ENCODE peak calls at places on chromosomes 12 and 14, in nine cellular contexts. One of them, this sample, is unnamed.

GRCh38 chr12:105343836-105344235 is 13.3 kb downstream of the C12orf75 start:
- DNase-seq in fibroblast of the aortic adventitia: no peak
- DNase-seq in heart right ventricle: no peak
- DNase-seq in IMR-90: no peak
- DNase-seq in heart left ventricle: no peak
- DNase-seq in tibial artery: no peak
- DNase-seq in HL-60: no peak
- DNase-seq in CD8-positive, alpha-beta T cell: no peak
- DNase-seq in PC-9: no peak
- DNase-seq in this sample: no peak

GRCh38 chr12:50398931-50399330 is 1.8 kb upstream of the LARP4 start:
- DNase-seq in heart left ventricle: no peak
- DNase-seq in fibroblast of the aortic adventitia: no peak
- DNase-seq in heart right ventricle: no peak
- DNase-seq in tibial artery: no peak
- DNase-seq in CD8-positive, alpha-beta T cell: no peak
- DNase-seq in IMR-90: no peak
- DNase-seq in PC-9: no peak
- DNase-seq in HL-60: no peak
- DNase-seq in this sample: no peak

GRCh38 chr12:112382866-112383265 is 635 bp upstream of the HECTD4 start:
- DNase-seq in heart right ventricle: no peak
- DNase-seq in HL-60: no peak
- DNase-seq in IMR-90: no peak
- DNase-seq in PC-9: no peak
- DNase-seq in tibial artery: no peak
- DNase-seq in heart left ventricle: no peak
- DNase-seq in fibroblast of the aortic adventitia: no peak
- DNase-seq in CD8-positive, alpha-beta T cell: no peak
- DNase-seq in this sample: no peak

GRCh38 chr12:67910360-67911292 is 78.6 kb upstream of the IFNG-AS1 start:
- DNase-seq in tibial artery: no peak
- DNase-seq in HL-60: no peak
- DNase-seq in CD8-positive, alpha-beta T cell: no peak
- DNase-seq in IMR-90: peak; percentile 95
- DNase-seq in heart left ventricle: peak; percentile 44
- DNase-seq in PC-9: peak; percentile 87
- DNase-seq in heart right ventricle: peak; percentile 10
- DNase-seq in fibroblast of the aortic adventitia: peak; percentile 91
- DNase-seq in this sample: peak; percentile 91

GRCh38 chr14:34231626-34232025 is 230.4 kb downstream of the SPTSSA start:
- DNase-seq in fibroblast of the aortic adventitia: no peak
- DNase-seq in heart right ventricle: peak; percentile 16
- DNase-seq in IMR-90: no peak
- DNase-seq in tibial artery: no peak
- DNase-seq in heart left ventricle: peak; percentile 48
- DNase-seq in HL-60: no peak
- DNase-seq in CD8-positive, alpha-beta T cell: no peak
- DNase-seq in PC-9: no peak
- DNase-seq in this sample: no peak

GRCh38 chr12:103780093-103780440 is 61.0 kb downstream of the NT5DC3 start:
- DNase-seq in IMR-90: peak; percentile 46
- DNase-seq in heart left ventricle: no peak
- DNase-seq in HL-60: no peak
- DNase-seq in heart right ventricle: no peak
- DNase-seq in CD8-positive, alpha-beta T cell: no peak
- DNase-seq in fibroblast of the aortic adventitia: no peak
- DNase-seq in PC-9: peak; percentile 70
- DNase-seq in tibial artery: no peak
- DNase-seq in this sample: peak; percentile 41

GRCh38 chr14:74105381-74105780 is 20.6 kb downstream of the LIN52 start:
- DNase-seq in IMR-90: no peak
- DNase-seq in HL-60: no peak
- DNase-seq in heart right ventricle: no peak
- DNase-seq in CD8-positive, alpha-beta T cell: no peak
- DNase-seq in PC-9: no peak
- DNase-seq in heart left ventricle: no peak
- DNase-seq in fibroblast of the aortic adventitia: no peak
- DNase-seq in tibial artery: no peak
- DNase-seq in this sample: no peak

GRCh38 chr12:124737772-124738635 is 125.7 kb downstream of the SCARB1 start:
- DNase-seq in IMR-90: peak; percentile 41
- DNase-seq in CD8-positive, alpha-beta T cell: no peak
- DNase-seq in PC-9: no peak
- DNase-seq in tibial artery: peak; percentile 64
- DNase-seq in fibroblast of the aortic adventitia: no peak
- DNase-seq in heart left ventricle: peak; percentile 10
- DNase-seq in HL-60: no peak
- DNase-seq in heart right ventricle: no peak
- DNase-seq in this sample: no peak

GRCh38 chr14:96091941-96092411 is 52.8 kb downstream of the C14orf132 start:
- DNase-seq in IMR-90: no peak
- DNase-seq in heart left ventricle: no peak
- DNase-seq in PC-9: no peak
- DNase-seq in fibroblast of the aortic adventitia: peak; percentile 43
- DNase-seq in HL-60: no peak
- DNase-seq in tibial artery: peak; percentile 59
- DNase-seq in CD8-positive, alpha-beta T cell: no peak
- DNase-seq in heart right ventricle: peak; percentile 46
- DNase-seq in this sample: peak; percentile 36

GRCh38 chr12:646303-647038 is 16.8 kb downstream of the NINJ2 start:
- DNase-seq in tibial artery: peak; percentile 85
- DNase-seq in fibroblast of the aortic adventitia: peak; percentile 81
- DNase-seq in heart left ventricle: peak; percentile 84
- DNase-seq in heart right ventricle: peak; percentile 88
- DNase-seq in IMR-90: no peak
- DNase-seq in CD8-positive, alpha-beta T cell: no peak
- DNase-seq in HL-60: no peak
- DNase-seq in PC-9: no peak
- DNase-seq in this sample: no peak

GRCh38 chr12:1638167-1638566 is 9.1 kb downstream of the WNT5B start:
- DNase-seq in HL-60: no peak
- DNase-seq in heart right ventricle: no peak
- DNase-seq in heart left ventricle: no peak
- DNase-seq in PC-9: no peak
- DNase-seq in tibial artery: no peak
- DNase-seq in IMR-90: no peak
- DNase-seq in CD8-positive, alpha-beta T cell: no peak
- DNase-seq in fibroblast of the aortic adventitia: no peak
- DNase-seq in this sample: no peak

GRCh38 chr12:57522887-57523705 is 472 bp downstream of the MBD6 start:
- DNase-seq in heart left ventricle: peak; percentile 77
- DNase-seq in HL-60: peak; percentile 84
- DNase-seq in tibial artery: peak; percentile 85
- DNase-seq in CD8-positive, alpha-beta T cell: peak; percentile 46
- DNase-seq in heart right ventricle: peak; percentile 77
- DNase-seq in IMR-90: peak; percentile 49
- DNase-seq in PC-9: no peak
- DNase-seq in fibroblast of the aortic adventitia: peak; percentile 58
- DNase-seq in this sample: peak; percentile 65

GRCh38 chr14:37901978-37902377 is 305.7 kb upstream of the SSTR1 start:
- DNase-seq in PC-9: no peak
- DNase-seq in fibroblast of the aortic adventitia: peak; percentile 17
- DNase-seq in heart left ventricle: peak; percentile 72
- DNase-seq in CD8-positive, alpha-beta T cell: no peak
- DNase-seq in HL-60: no peak
- DNase-seq in IMR-90: peak; percentile 65
- DNase-seq in tibial artery: no peak
- DNase-seq in heart right ventricle: peak; percentile 66
- DNase-seq in this sample: peak; percentile 89

GRCh38 chr12:11607313-11608081 is 42.0 kb upstream of the ETV6 start:
- DNase-seq in IMR-90: peak; percentile 65
- DNase-seq in PC-9: peak; percentile 60
- DNase-seq in heart left ventricle: no peak
- DNase-seq in heart right ventricle: no peak
- DNase-seq in HL-60: no peak
- DNase-seq in fibroblast of the aortic adventitia: peak; percentile 66
- DNase-seq in tibial artery: no peak
- DNase-seq in CD8-positive, alpha-beta T cell: no peak
- DNase-seq in this sample: peak; percentile 38

GRCh38 chr12:110661337-110661972 is 27.5 kb downstream of the HVCN1 start:
- DNase-seq in heart left ventricle: peak; percentile 43
- DNase-seq in CD8-positive, alpha-beta T cell: peak; percentile 56
- DNase-seq in IMR-90: no peak
- DNase-seq in tibial artery: peak; percentile 71
- DNase-seq in heart right ventricle: peak; percentile 18
- DNase-seq in HL-60: peak; percentile 49
- DNase-seq in PC-9: no peak
- DNase-seq in fibroblast of the aortic adventitia: no peak
- DNase-seq in this sample: no peak

GRCh38 chr14:95265106-95266094 is 54.3 kb downstream of the CLMN start:
- DNase-seq in tibial artery: no peak
- DNase-seq in heart left ventricle: no peak
- DNase-seq in heart right ventricle: no peak
- DNase-seq in CD8-positive, alpha-beta T cell: no peak
- DNase-seq in IMR-90: peak; percentile 93
- DNase-seq in HL-60: peak; percentile 65
- DNase-seq in PC-9: peak; percentile 99
- DNase-seq in fibroblast of the aortic adventitia: peak; percentile 87
- DNase-seq in this sample: peak; percentile 89

GRCh38 chr14:51006781-51007211 is 62.5 kb upstream of the PYGL start:
- DNase-seq in IMR-90: peak; percentile 58
- DNase-seq in heart right ventricle: peak; percentile 22
- DNase-seq in tibial artery: peak; percentile 71
- DNase-seq in CD8-positive, alpha-beta T cell: no peak
- DNase-seq in PC-9: no peak
- DNase-seq in heart left ventricle: no peak
- DNase-seq in HL-60: peak; percentile 54
- DNase-seq in fibroblast of the aortic adventitia: peak; percentile 75
- DNase-seq in this sample: peak; percentile 92

GRCh38 chr14:102209224-102209966 is 69.7 kb downstream of the WDR20 start:
- DNase-seq in heart left ventricle: no peak
- DNase-seq in CD8-positive, alpha-beta T cell: no peak
- DNase-seq in fibroblast of the aortic adventitia: no peak
- DNase-seq in HL-60: no peak
- DNase-seq in tibial artery: peak; percentile 50
- DNase-seq in IMR-90: peak; percentile 28
- DNase-seq in heart right ventricle: no peak
- DNase-seq in PC-9: no peak
- DNase-seq in this sample: peak; percentile 34
- TF ChIP-seq CTCF in heart left ventricle: peak; percentile 7
- TF ChIP-seq CTCF in CD8-positive, alpha-beta T cell: no peak
- TF ChIP-seq CTCF in fibroblast of the aortic adventitia: no peak
- TF ChIP-seq CTCF in HL-60: no peak
- TF ChIP-seq CTCF in tibial artery: no peak
- TF ChIP-seq CTCF in IMR-90: peak; percentile 22
- TF ChIP-seq CTCF in heart right ventricle: no peak
- TF ChIP-seq CTCF in PC-9: peak; percentile 57
- TF ChIP-seq CTCF in this sample: peak; percentile 33

GRCh38 chr12:128450810-128451209 is 183.8 kb downstream of the TMEM132C start:
- DNase-seq in heart left ventricle: no peak
- DNase-seq in HL-60: no peak
- DNase-seq in fibroblast of the aortic adventitia: no peak
- DNase-seq in PC-9: no peak
- DNase-seq in heart right ventricle: no peak
- DNase-seq in tibial artery: no peak
- DNase-seq in CD8-positive, alpha-beta T cell: no peak
- DNase-seq in IMR-90: no peak
- DNase-seq in this sample: no peak
- TF ChIP-seq CTCF in heart left ventricle: no peak
- TF ChIP-seq CTCF in HL-60: no peak
- TF ChIP-seq CTCF in fibroblast of the aortic adventitia: no peak
- TF ChIP-seq CTCF in PC-9: no peak
- TF ChIP-seq CTCF in heart right ventricle: no peak
- TF ChIP-seq CTCF in tibial artery: no peak
- TF ChIP-seq CTCF in CD8-positive, alpha-beta T cell: no peak
- TF ChIP-seq CTCF in IMR-90: no peak
- TF ChIP-seq CTCF in this sample: no peak

DNA sequence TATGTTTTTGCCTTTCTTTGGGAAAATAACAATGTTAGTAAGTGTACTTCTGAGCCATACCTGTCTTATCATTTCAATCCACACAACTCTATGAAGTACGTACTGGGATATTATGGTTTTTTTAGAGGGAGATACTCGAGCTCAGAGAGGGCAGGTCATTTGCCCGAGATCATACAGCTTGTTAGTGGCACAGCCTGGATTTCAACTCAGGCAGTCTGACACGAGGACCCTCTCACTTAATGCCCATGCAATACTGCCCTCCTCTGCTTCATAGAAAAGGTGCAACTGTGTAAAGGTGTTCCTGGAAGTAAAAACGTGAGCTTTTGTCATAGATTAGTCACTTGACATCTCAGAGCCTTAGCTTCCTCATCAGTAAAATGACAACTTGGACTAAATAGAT is 128.0 kb downstream of the NDUFA12 start:
- DNase-seq in PC-9: peak; percentile 59
- DNase-seq in IMR-90: no peak
- DNase-seq in fibroblast of the aortic adventitia: peak; percentile 5
- DNase-seq in tibial artery: no peak
- DNase-seq in CD8-positive, alpha-beta T cell: no peak
- DNase-seq in HL-60: no peak
- DNase-seq in heart right ventricle: no peak
- DNase-seq in heart left ventricle: no peak
- DNase-seq in this sample: no peak
- TF ChIP-seq CTCF in PC-9: peak; percentile 53
- TF ChIP-seq CTCF in IMR-90: no peak
- TF ChIP-seq CTCF in fibroblast of the aortic adventitia: no peak
- TF ChIP-seq CTCF in tibial artery: no peak
- TF ChIP-seq CTCF in CD8-positive, alpha-beta T cell: no peak
- TF ChIP-seq CTCF in HL-60: no peak
- TF ChIP-seq CTCF in heart right ventricle: no peak
- TF ChIP-seq CTCF in heart left ventricle: no peak
- TF ChIP-seq CTCF in this sample: no peak

DNA sequence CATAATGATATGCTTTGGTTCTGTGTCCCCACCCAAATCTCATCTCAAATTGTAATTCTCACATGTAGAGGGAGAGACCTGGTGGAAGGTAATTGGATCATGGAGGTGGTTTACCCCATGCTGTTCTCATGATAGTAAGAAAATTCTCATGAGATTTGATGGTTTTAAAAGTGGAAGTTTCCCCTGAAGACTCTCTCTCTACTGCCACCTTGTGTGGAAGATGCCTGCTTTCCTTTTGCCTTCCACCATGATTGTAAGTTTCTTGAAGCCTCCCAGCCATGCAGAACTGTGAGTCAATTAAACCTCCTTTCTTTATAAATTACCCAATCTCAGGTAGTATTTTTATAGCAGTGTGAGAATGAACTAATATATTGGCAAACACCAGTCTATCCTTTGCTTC is 260.4 kb upstream of the PPFIA2 start:
- DNase-seq in fibroblast of the aortic adventitia: peak; percentile 24
- DNase-seq in CD8-positive, alpha-beta T cell: no peak
- DNase-seq in PC-9: no peak
- DNase-seq in heart left ventricle: no peak
- DNase-seq in tibial artery: no peak
- DNase-seq in HL-60: no peak
- DNase-seq in heart right ventricle: no peak
- DNase-seq in IMR-90: no peak
- DNase-seq in this sample: no peak
- TF ChIP-seq CTCF in fibroblast of the aortic adventitia: peak; percentile 49
- TF ChIP-seq CTCF in CD8-positive, alpha-beta T cell: no peak
- TF ChIP-seq CTCF in PC-9: peak; percentile 28
- TF ChIP-seq CTCF in heart left ventricle: no peak
- TF ChIP-seq CTCF in tibial artery: no peak
- TF ChIP-seq CTCF in HL-60: no peak
- TF ChIP-seq CTCF in heart right ventricle: no peak
- TF ChIP-seq CTCF in IMR-90: no peak
- TF ChIP-seq CTCF in this sample: no peak

GRCh38 chr14:103735439-103735814 is 19.8 kb downstream of the ZFYVE21 start:
- DNase-seq in tibial artery: peak; percentile 73
- DNase-seq in fibroblast of the aortic adventitia: no peak
- DNase-seq in heart right ventricle: no peak
- DNase-seq in CD8-positive, alpha-beta T cell: no peak
- DNase-seq in heart left ventricle: no peak
- DNase-seq in PC-9: no peak
- DNase-seq in HL-60: no peak
- DNase-seq in IMR-90: no peak
- DNase-seq in this sample: no peak
- TF ChIP-seq CTCF in tibial artery: no peak
- TF ChIP-seq CTCF in fibroblast of the aortic adventitia: no peak
- TF ChIP-seq CTCF in heart right ventricle: peak; percentile 20
- TF ChIP-seq CTCF in CD8-positive, alpha-beta T cell: no peak
- TF ChIP-seq CTCF in heart left ventricle: no peak
- TF ChIP-seq CTCF in PC-9: no peak
- TF ChIP-seq CTCF in HL-60: no peak
- TF ChIP-seq CTCF in IMR-90: no peak
- TF ChIP-seq CTCF in this sample: no peak

This sample was measured in foreskin fibroblast.